ENCODE peak calls at places on chromosomes 5 and 9, in four cellular contexts. One of them, this sample, is unnamed.

GRCh38 chr9:136312436-136312835 is 8.5 kb upstream of the CCDC187 start:
- DNase-seq in mesendoderm: no peak
- DNase-seq in H9: no peak
- DNase-seq in H1: no peak
- DNase-seq in this sample: peak

GRCh38 chr9:108108802-108109448 is 619.4 kb upstream of the KLF4 start:
- DNase-seq in mesendoderm: no peak
- DNase-seq in H9: no peak
- DNase-seq in H1: no peak
- DNase-seq in this sample: peak

GRCh38 chr5:53448851-53449250 is 31.6 kb upstream of the FST start:
- DNase-seq in mesendoderm: no peak
- DNase-seq in H9: no peak
- DNase-seq in H1: no peak
- DNase-seq in this sample: no peak

GRCh38 chr9:104923740-104924139 is 4.2 kb downstream of the ABCA1 start:
- DNase-seq in mesendoderm: no peak
- DNase-seq in H9: no peak
- DNase-seq in H1: no peak
- DNase-seq in this sample: no peak

GRCh38 chr9:128705051-128705965 is 3.0 kb downstream of the PKN3 start:
- DNase-seq in mesendoderm: no peak
- DNase-seq in H9: peak
- DNase-seq in H1: no peak
- DNase-seq in this sample: no peak

GRCh38 chr5:82142217-82142841 is 135.8 kb downstream of the RPS23 start:
- DNase-seq in mesendoderm: no peak
- DNase-seq in H9: no peak
- DNase-seq in H1: no peak
- DNase-seq in this sample: no peak

GRCh38 chr5:16378762-16379161 is 86.8 kb downstream of the ZNF622 start:
- DNase-seq in mesendoderm: no peak
- DNase-seq in H9: no peak
- DNase-seq in H1: no peak
- DNase-seq in this sample: no peak

GRCh38 chr9:36443581-36443980 is 43.5 kb upstream of the RNF38 start:
- DNase-seq in mesendoderm: no peak
- DNase-seq in H9: no peak
- DNase-seq in H1: no peak
- DNase-seq in this sample: peak

GRCh38 chr9:118643118-118643517 is 726.1 kb downstream of the BRINP1 start:
- DNase-seq in mesendoderm: peak
- DNase-seq in H9: peak
- DNase-seq in H1: peak
- DNase-seq in this sample: no peak

GRCh38 chr5:129053438-129053837 is 41.1 kb upstream of the ISOC1 start:
- DNase-seq in mesendoderm: no peak
- DNase-seq in H9: no peak
- DNase-seq in H1: no peak
- DNase-seq in this sample: no peak

GRCh38 chr9:98775831-98776441 is 20.4 kb downstream of the ANKS6 start:
- DNase-seq in mesendoderm: peak
- DNase-seq in H9: peak
- DNase-seq in H1: peak
- DNase-seq in this sample: peak

GRCh38 chr5:124262443-124262842 is 484.0 kb downstream of the ZNF608 start:
- DNase-seq in mesendoderm: no peak
- DNase-seq in H9: no peak
- DNase-seq in H1: no peak
- DNase-seq in this sample: no peak

GRCh38 chr5:5309645-5310044 is 112.8 kb upstream of the ICE1 start:
- DNase-seq in mesendoderm: no peak
- DNase-seq in H9: no peak
- DNase-seq in H1: no peak
- DNase-seq in this sample: no peak

GRCh38 chr5:91384671-91385430 is 1.7 kb upstream of the ARRDC3 start:
- DNase-seq in mesendoderm: peak
- DNase-seq in H9: no peak
- DNase-seq in H1: no peak
- DNase-seq in this sample: peak

GRCh38 chr5:91386120-91386519 is 3.0 kb upstream of the ARRDC3 start:
- DNase-seq in mesendoderm: peak
- DNase-seq in H9: no peak
- DNase-seq in H1: no peak
- DNase-seq in this sample: peak

GRCh38 chr5:91388362-91388761 is 5.2 kb upstream of the ARRDC3 start:
- DNase-seq in mesendoderm: no peak
- DNase-seq in H9: no peak
- DNase-seq in H1: no peak
- DNase-seq in this sample: no peak

GRCh38 chr5:91390268-91390667 is 7.2 kb upstream of the ARRDC3 start:
- DNase-seq in mesendoderm: no peak
- DNase-seq in H9: no peak
- DNase-seq in H1: no peak
- DNase-seq in this sample: no peak
- H4K5ac ChIP-seq in mesendoderm: no peak
- H4K5ac ChIP-seq in H9: no peak
- H4K5ac ChIP-seq in H1: no peak
- H4K5ac ChIP-seq in this sample: no peak

DNA sequence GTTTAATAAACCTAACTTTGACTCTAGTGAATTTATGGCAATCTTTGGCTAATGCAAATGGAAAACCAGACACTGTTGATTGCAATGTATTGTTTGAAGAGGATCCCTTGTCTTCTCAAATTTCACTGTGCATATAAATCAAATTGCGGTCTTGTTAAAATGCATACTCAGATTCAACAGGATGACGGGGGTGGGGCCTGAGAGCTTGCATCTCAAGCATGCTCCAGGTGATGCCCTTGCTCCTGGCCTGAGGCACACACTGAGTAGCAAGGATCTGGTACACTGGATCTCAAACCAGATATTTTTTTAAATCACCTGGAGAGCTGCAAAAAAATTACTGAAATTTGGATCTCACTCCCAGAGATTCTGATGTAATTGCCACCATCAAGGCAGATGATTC is 463.7 kb downstream of the DNAH5 start:
- DNase-seq in mesendoderm: no peak
- DNase-seq in H9: no peak
- DNase-seq in H1: no peak
- DNase-seq in this sample: no peak
- H4K5ac ChIP-seq in mesendoderm: no peak
- H4K5ac ChIP-seq in H9: no peak
- H4K5ac ChIP-seq in H1: no peak
- H4K5ac ChIP-seq in this sample: no peak

GRCh38 chr5:135133181-135133580 is 99.2 kb upstream of the PITX1 start:
- DNase-seq in mesendoderm: no peak
- DNase-seq in H9: no peak
- DNase-seq in H1: no peak
- DNase-seq in this sample: no peak
- H4K5ac ChIP-seq in mesendoderm: no peak
- H4K5ac ChIP-seq in H9: no peak
- H4K5ac ChIP-seq in H1: no peak
- H4K5ac ChIP-seq in this sample: no peak

DNA sequence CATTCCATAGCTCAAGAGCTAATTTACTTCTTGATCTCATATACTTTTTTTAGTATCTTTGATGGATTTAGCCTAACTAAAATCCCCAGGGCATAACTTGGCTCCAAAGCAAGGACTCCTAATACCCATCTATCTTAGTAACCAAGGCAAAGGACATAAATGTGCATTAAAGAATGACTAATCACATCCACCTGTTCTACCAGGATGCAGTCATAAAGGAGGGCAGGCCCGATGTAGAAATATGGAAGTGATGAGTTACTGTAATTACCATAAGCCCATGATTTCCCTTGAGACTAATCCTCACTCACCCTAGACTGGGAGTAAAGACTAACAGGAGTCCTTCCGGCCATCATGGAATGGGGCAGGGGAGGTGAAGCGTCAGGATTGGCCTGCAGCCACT is 56.9 kb downstream of the KIF24 start:
- DNase-seq in mesendoderm: no peak
- DNase-seq in H9: no peak
- DNase-seq in H1: no peak
- DNase-seq in this sample: no peak
- H4K5ac ChIP-seq in mesendoderm: no peak
- H4K5ac ChIP-seq in H9: no peak
- H4K5ac ChIP-seq in H1: no peak
- H4K5ac ChIP-seq in this sample: no peak

DNA sequence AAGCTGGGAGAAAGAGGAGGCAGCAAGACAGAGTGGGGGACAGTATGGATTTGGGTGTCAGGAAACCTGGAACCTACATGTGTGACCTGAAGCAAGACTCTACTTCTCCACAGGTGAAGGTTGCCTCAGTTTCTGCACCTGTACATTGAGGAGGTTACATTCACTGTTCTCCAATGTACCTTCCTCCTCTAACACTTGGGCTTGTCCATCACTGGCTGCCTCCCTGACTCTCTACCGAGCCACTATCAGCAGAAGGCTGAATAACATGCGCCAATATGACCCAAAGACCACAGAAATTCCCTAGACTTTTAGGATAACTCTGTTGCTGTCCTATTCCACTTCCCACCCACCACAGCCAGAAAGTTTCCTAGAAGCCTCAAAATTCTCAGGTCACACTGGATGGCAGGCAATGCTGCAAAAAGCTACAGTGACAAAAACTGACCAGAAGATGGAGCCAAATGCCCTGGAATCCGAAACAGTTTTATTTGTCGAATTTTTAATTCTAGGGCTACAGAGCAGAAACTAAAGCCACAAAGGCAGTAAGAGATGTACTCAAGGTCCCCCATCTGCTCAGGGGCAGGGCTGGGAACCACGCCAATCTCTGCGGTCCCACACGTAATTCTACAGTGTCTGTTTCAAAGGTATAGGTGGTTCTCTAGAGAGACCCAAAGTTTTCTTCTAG is 64.4 kb downstream of the FAM114A2 start:
- DNase-seq in mesendoderm: peak
- DNase-seq in H9: peak
- DNase-seq in H1: peak
- DNase-seq in this sample: peak
- H4K5ac ChIP-seq in mesendoderm: no peak
- H4K5ac ChIP-seq in H9: no peak
- H4K5ac ChIP-seq in H1: no peak
- H4K5ac ChIP-seq in this sample: no peak

GRCh38 chr9:79140751-79141150 is 431.0 kb upstream of the TLE4 start:
- DNase-seq in mesendoderm: no peak
- DNase-seq in H9: no peak
- DNase-seq in H1: no peak
- DNase-seq in this sample: no peak
- H4K5ac ChIP-seq in mesendoderm: no peak
- H4K5ac ChIP-seq in H9: no peak
- H4K5ac ChIP-seq in H1: no peak
- H4K5ac ChIP-seq in this sample: no peak

DNA sequence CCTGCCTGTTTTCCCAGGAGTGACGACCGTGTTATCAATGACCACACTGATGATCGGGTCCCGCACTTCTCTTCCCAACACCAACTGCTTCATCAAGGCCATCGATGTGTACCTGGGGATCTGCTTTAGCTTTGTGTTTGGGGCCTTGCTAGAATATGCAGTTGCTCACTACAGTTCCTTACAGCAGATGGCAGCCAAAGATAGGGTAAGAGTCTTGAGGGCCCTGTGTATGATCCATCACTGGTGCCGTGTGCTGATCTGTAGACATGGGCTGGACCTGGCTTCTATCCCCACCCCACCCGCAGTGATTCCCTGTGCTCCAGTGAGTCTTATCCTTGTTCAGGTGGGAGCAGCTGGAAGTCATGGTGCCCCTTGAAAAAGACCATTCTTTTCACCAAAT is 26.0 kb downstream of the GABRP start:
- DNase-seq in mesendoderm: peak
- DNase-seq in H9: peak
- DNase-seq in H1: no peak
- DNase-seq in this sample: peak
- H4K5ac ChIP-seq in mesendoderm: no peak
- H4K5ac ChIP-seq in H9: no peak
- H4K5ac ChIP-seq in H1: no peak
- H4K5ac ChIP-seq in this sample: no peak

GRCh38 chr9:132497731-132498130 is 84.7 kb upstream of the BARHL1 start:
- DNase-seq in mesendoderm: no peak
- DNase-seq in H9: no peak
- DNase-seq in H1: no peak
- DNase-seq in this sample: no peak

GRCh38 chr9:132502480-132502879 is 79.9 kb upstream of the BARHL1 start:
- DNase-seq in mesendoderm: no peak
- DNase-seq in H9: no peak
- DNase-seq in H1: no peak
- DNase-seq in this sample: no peak

GRCh38 chr9:132500193-132500592 is 82.2 kb upstream of the BARHL1 start:
- DNase-seq in mesendoderm: no peak
- DNase-seq in H9: no peak
- DNase-seq in H1: no peak
- DNase-seq in this sample: no peak

GRCh38 chr9:132499251-132499650 is 83.2 kb upstream of the BARHL1 start:
- DNase-seq in mesendoderm: no peak
- DNase-seq in H9: no peak
- DNase-seq in H1: no peak
- DNase-seq in this sample: no peak

DNA sequence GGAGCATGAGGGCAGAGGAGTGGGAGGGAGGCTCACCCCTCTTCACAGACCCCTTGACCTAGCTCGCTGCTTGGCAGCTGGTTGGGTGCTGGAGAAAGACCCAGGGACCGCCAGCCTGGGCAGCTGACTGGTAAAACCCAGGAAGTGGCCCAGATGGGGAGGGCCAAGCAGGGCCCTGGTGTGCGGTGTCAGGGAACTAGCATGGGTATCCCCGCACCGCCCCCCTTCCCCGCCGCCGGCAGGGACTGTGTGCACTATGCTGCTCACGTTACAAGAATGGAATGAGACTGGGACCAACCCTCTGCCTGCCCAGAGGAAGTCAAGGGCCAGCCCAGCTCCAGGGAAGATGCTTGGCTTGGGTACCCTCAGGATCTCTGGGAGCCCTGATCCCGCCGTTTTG is 83.6 kb upstream of the BARHL1 start:
- DNase-seq in mesendoderm: no peak
- DNase-seq in H9: no peak
- DNase-seq in H1: no peak
- DNase-seq in this sample: peak
- H4K5ac ChIP-seq in mesendoderm: no peak
- H4K5ac ChIP-seq in H9: no peak
- H4K5ac ChIP-seq in H1: no peak
- H4K5ac ChIP-seq in this sample: no peak